ENCODE peak calls at places on chromosome 4, in eight cellular contexts. One of them, this sample, is unnamed.
A peak's percentile ranks its signal among the peaks of the same experiment; 100 is the strongest.

GRCh38 chr4:140005699-140006098 is 148.3 kb downstream of the MAML3 start:
- DNase-seq in posterior cingulate gyrus: no peak
- DNase-seq in glutamatergic neuron: no peak
- DNase-seq in Daoy: no peak
- DNase-seq in nucleus accumbens: no peak
- DNase-seq in activated naive CD4-positive, alpha-beta T cell treated with anti-CD3 and anti-CD28 coated beads, Interleukin-2, amount 10 ng/mL, durations not matched to agents 7 days and 5 days: no peak
- DNase-seq in mesendoderm: no peak
- DNase-seq in aorta: no peak
- DNase-seq in this sample: no peak

GRCh38 chr4:87530868-87531267 is 1.7 kb upstream of the SPARCL1 start:
- DNase-seq in posterior cingulate gyrus: peak; percentile 32
- DNase-seq in glutamatergic neuron: no peak
- DNase-seq in Daoy: no peak
- DNase-seq in nucleus accumbens: no peak
- DNase-seq in activated naive CD4-positive, alpha-beta T cell treated with anti-CD3 and anti-CD28 coated beads, Interleukin-2, amount 10 ng/mL, durations not matched to agents 7 days and 5 days: no peak
- DNase-seq in mesendoderm: no peak
- DNase-seq in aorta: peak; percentile 65
- DNase-seq in this sample: peak; percentile 67

GRCh38 chr4:84750260-84750955 is 167.5 kb downstream of the CDS1 start:
- DNase-seq in posterior cingulate gyrus: no peak
- DNase-seq in glutamatergic neuron: no peak
- DNase-seq in Daoy: peak; percentile 0
- DNase-seq in nucleus accumbens: no peak
- DNase-seq in activated naive CD4-positive, alpha-beta T cell treated with anti-CD3 and anti-CD28 coated beads, Interleukin-2, amount 10 ng/mL, durations not matched to agents 7 days and 5 days: no peak
- DNase-seq in mesendoderm: peak; percentile 54
- DNase-seq in aorta: no peak
- DNase-seq in this sample: no peak

GRCh38 chr4:35966558-35966957 is 277.8 kb downstream of the ARAP2 start:
- DNase-seq in posterior cingulate gyrus: no peak
- DNase-seq in glutamatergic neuron: no peak
- DNase-seq in Daoy: no peak
- DNase-seq in nucleus accumbens: no peak
- DNase-seq in activated naive CD4-positive, alpha-beta T cell treated with anti-CD3 and anti-CD28 coated beads, Interleukin-2, amount 10 ng/mL, durations not matched to agents 7 days and 5 days: no peak
- DNase-seq in mesendoderm: no peak
- DNase-seq in aorta: no peak
- DNase-seq in this sample: no peak

GRCh38 chr4:66572949-66573348 is 902.7 kb upstream of the EPHA5 start:
- DNase-seq in posterior cingulate gyrus: no peak
- DNase-seq in glutamatergic neuron: no peak
- DNase-seq in Daoy: peak; percentile 60
- DNase-seq in nucleus accumbens: no peak
- DNase-seq in activated naive CD4-positive, alpha-beta T cell treated with anti-CD3 and anti-CD28 coated beads, Interleukin-2, amount 10 ng/mL, durations not matched to agents 7 days and 5 days: no peak
- DNase-seq in mesendoderm: no peak
- DNase-seq in aorta: no peak
- DNase-seq in this sample: no peak

GRCh38 chr4:40946652-40947051 is 196.9 kb downstream of the NSUN7 start:
- DNase-seq in posterior cingulate gyrus: no peak
- DNase-seq in glutamatergic neuron: no peak
- DNase-seq in Daoy: no peak
- DNase-seq in nucleus accumbens: no peak
- DNase-seq in activated naive CD4-positive, alpha-beta T cell treated with anti-CD3 and anti-CD28 coated beads, Interleukin-2, amount 10 ng/mL, durations not matched to agents 7 days and 5 days: no peak
- DNase-seq in mesendoderm: no peak
- DNase-seq in aorta: no peak
- DNase-seq in this sample: no peak

GRCh38 chr4:120995611-120996010 is 73.1 kb upstream of the PRDM5 start:
- DNase-seq in posterior cingulate gyrus: no peak
- DNase-seq in glutamatergic neuron: no peak
- DNase-seq in Daoy: no peak
- DNase-seq in nucleus accumbens: no peak
- DNase-seq in activated naive CD4-positive, alpha-beta T cell treated with anti-CD3 and anti-CD28 coated beads, Interleukin-2, amount 10 ng/mL, durations not matched to agents 7 days and 5 days: no peak
- DNase-seq in mesendoderm: no peak
- DNase-seq in aorta: no peak
- DNase-seq in this sample: no peak

GRCh38 chr4:56375458-56375857 is 11.8 kb downstream of the AASDH start:
- DNase-seq in posterior cingulate gyrus: no peak
- DNase-seq in glutamatergic neuron: no peak
- DNase-seq in Daoy: no peak
- DNase-seq in nucleus accumbens: no peak
- DNase-seq in activated naive CD4-positive, alpha-beta T cell treated with anti-CD3 and anti-CD28 coated beads, Interleukin-2, amount 10 ng/mL, durations not matched to agents 7 days and 5 days: no peak
- DNase-seq in mesendoderm: no peak
- DNase-seq in aorta: no peak
- DNase-seq in this sample: no peak

GRCh38 chr4:73904491-73904890 is 35.3 kb downstream of the CXCL1 start:
- DNase-seq in posterior cingulate gyrus: no peak
- DNase-seq in glutamatergic neuron: no peak
- DNase-seq in Daoy: no peak
- DNase-seq in nucleus accumbens: no peak
- DNase-seq in activated naive CD4-positive, alpha-beta T cell treated with anti-CD3 and anti-CD28 coated beads, Interleukin-2, amount 10 ng/mL, durations not matched to agents 7 days and 5 days: no peak
- DNase-seq in mesendoderm: no peak
- DNase-seq in aorta: no peak
- DNase-seq in this sample: peak; percentile 15

GRCh38 chr4:42460043-42460442 is 62.8 kb downstream of the SHISA3 start:
- DNase-seq in posterior cingulate gyrus: no peak
- DNase-seq in glutamatergic neuron: no peak
- DNase-seq in Daoy: no peak
- DNase-seq in nucleus accumbens: no peak
- DNase-seq in activated naive CD4-positive, alpha-beta T cell treated with anti-CD3 and anti-CD28 coated beads, Interleukin-2, amount 10 ng/mL, durations not matched to agents 7 days and 5 days: no peak
- DNase-seq in mesendoderm: no peak
- DNase-seq in aorta: no peak
- DNase-seq in this sample: no peak

GRCh38 chr4:98524271-98524670 is 134.1 kb downstream of the TSPAN5 start:
- DNase-seq in posterior cingulate gyrus: no peak
- DNase-seq in glutamatergic neuron: no peak
- DNase-seq in Daoy: no peak
- DNase-seq in nucleus accumbens: no peak
- DNase-seq in activated naive CD4-positive, alpha-beta T cell treated with anti-CD3 and anti-CD28 coated beads, Interleukin-2, amount 10 ng/mL, durations not matched to agents 7 days and 5 days: no peak
- DNase-seq in mesendoderm: no peak
- DNase-seq in aorta: no peak
- DNase-seq in this sample: no peak

GRCh38 chr4:8828869-8829268 is 42.8 kb downstream of the HMX1 start:
- DNase-seq in posterior cingulate gyrus: no peak
- DNase-seq in glutamatergic neuron: no peak
- DNase-seq in Daoy: no peak
- DNase-seq in nucleus accumbens: no peak
- DNase-seq in activated naive CD4-positive, alpha-beta T cell treated with anti-CD3 and anti-CD28 coated beads, Interleukin-2, amount 10 ng/mL, durations not matched to agents 7 days and 5 days: no peak
- DNase-seq in mesendoderm: no peak
- DNase-seq in aorta: no peak
- DNase-seq in this sample: no peak